ENCODE peak calls at places on chromosomes 5 and 9, in four cellular contexts. F is HepG2, Y is GM12878, L is A549. P is an unnamed sample.

GRCh38 chr5:170307575-170308465 is 10.2 kb upstream of the LCP2 start:
- DNase-seq in F (no peak), Y (no peak), L (peak), P (no peak)

GRCh38 chr9:71127301-71127700 is 5.9 kb upstream of the TRPM3 start:
- DNase-seq in F (no peak), Y (no peak), L (no peak), P (no peak)

GRCh38 chr5:43802119-43802518 is 199.1 kb downstream of the NNT start:
- DNase-seq in F (no peak), Y (no peak), L (no peak), P (no peak)

GRCh38 chr5:136811551-136811950 is 446.2 kb upstream of the TRPC7 start:
- DNase-seq in F (no peak), Y (no peak), L (peak), P (no peak)

GRCh38 chr9:125525846-125526619 is 181.0 kb downstream of the MAPKAP1 start:
- DNase-seq in F (no peak), Y (no peak), L (no peak), P (no peak)

GRCh38 chr5:126339215-126339805 is 83.9 kb upstream of the GRAMD2B start:
- DNase-seq in F (peak), Y (no peak), L (peak), P (peak)

GRCh38 chr9:135216666-135217431 is 129.4 kb downstream of the OLFM1 start:
- DNase-seq in F (no peak), Y (no peak), L (no peak), P (peak)

GRCh38 chr9:90162819-90163218 is 479.8 kb downstream of the DIRAS2 start:
- DNase-seq in F (no peak), Y (no peak), L (no peak), P (no peak)

GRCh38 chr5:145718956-145719355 is 116.2 kb downstream of the PRELID2 start:
- DNase-seq in F (peak), Y (no peak), L (peak), P (no peak)

GRCh38 chr5:122300374-122300773 is 11.7 kb upstream of the SNCAIP start:
- DNase-seq in F (no peak), Y (no peak), L (no peak), P (no peak)

GRCh38 chr5:132777209-132778069 is at the start of gene SEPTIN8:
- DNase-seq in F (no peak), Y (no peak), L (peak), P (peak)

GRCh38 chr5:139141410-139141809 is 56.8 kb downstream of the SIL1 start:
- DNase-seq in F (no peak), Y (no peak), L (no peak), P (no peak)

GRCh38 chr5:173670130-173670591 is 53.7 kb upstream of the BOD1 start:
- DNase-seq in F (no peak), Y (no peak), L (no peak), P (no peak)

GRCh38 chr9:113678119-113678861 is 197.8 kb upstream of the ZNF618 start:
- DNase-seq in F (no peak), Y (no peak), L (no peak), P (no peak)

GRCh38 chr9:6484210-6484609 is 71.2 kb downstream of the UHRF2 start:
- DNase-seq in F (no peak), Y (no peak), L (no peak), P (no peak)

DNA sequence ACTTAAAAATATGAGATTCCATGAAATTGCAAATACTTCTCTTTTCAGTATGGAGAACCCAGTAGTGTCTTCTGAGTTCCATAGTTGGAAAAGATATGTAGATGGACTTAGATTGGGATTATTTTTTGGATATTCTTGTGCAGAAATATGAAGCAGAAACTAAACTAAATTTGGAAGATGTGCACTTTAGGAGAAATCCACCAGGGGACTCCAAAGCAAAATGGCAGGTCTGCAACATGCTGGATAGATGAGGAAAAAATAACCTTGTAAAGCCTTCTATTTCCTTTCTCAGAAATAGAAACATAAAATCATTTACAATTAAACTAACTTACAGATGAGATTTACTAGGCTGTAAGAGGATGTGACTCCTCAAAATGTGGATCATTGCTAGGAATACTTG is 49.2 kb upstream of the MINAR2 start:
- DNase-seq in F (no peak), Y (no peak), L (no peak), P (no peak)
- TF ChIP-seq CTCF in F (no peak), Y (no peak), L (no peak), P (peak)

GRCh38 chr5:158265931-158266710 is 407.2 kb upstream of the CLINT1 start:
- DNase-seq in F (no peak), Y (no peak), L (no peak), P (no peak)
- TF ChIP-seq PBX3 in F (no peak), Y (no peak), L (no peak), P (no peak)

GRCh38 chr5:148729182-148729581 is 74.9 kb upstream of the HTR4 start:
- DNase-seq in F (no peak), Y (no peak), L (peak), P (peak)
- TF ChIP-seq CTCF in F (no peak), Y (no peak), L (no peak), P (peak)

GRCh38 chr9:121858788-121859187 is 207.4 kb downstream of the DAB2IP start:
- DNase-seq in F (no peak), Y (no peak), L (no peak), P (no peak)

GRCh38 chr9:121860744-121861143 is 209.3 kb downstream of the DAB2IP start:
- DNase-seq in F (no peak), Y (no peak), L (no peak), P (no peak)

GRCh38 chr9:121860213-121860612 is 208.8 kb downstream of the DAB2IP start:
- DNase-seq in F (no peak), Y (no peak), L (no peak), P (no peak)

GRCh38 chr9:121857941-121858340 is 206.5 kb downstream of the DAB2IP start:
- DNase-seq in F (no peak), Y (no peak), L (no peak), P (no peak)

DNA sequence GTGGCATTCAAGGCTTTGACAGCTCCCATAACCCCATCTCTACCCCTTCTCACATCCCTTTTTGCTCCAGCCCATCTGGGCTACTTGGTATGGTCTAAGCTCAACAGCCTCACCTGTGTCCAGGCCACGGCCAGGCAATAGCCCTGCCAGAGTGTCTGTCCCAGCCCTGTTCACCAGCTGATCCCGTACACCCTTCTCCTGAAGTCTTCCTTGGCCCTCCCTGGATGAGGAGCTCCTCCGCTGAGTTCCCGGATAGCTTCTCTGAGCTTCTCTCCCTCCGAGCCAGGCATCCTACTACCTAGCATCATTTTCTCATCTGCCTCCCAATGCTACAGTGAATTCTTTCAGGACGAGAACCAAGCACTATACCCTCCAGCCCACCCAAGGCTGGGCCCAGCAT is 208.2 kb downstream of the DAB2IP start:
- DNase-seq in F (no peak), Y (no peak), L (no peak), P (no peak)
- TF ChIP-seq PBX3 in F (no peak), Y (no peak), L (no peak), P (no peak)

DNA sequence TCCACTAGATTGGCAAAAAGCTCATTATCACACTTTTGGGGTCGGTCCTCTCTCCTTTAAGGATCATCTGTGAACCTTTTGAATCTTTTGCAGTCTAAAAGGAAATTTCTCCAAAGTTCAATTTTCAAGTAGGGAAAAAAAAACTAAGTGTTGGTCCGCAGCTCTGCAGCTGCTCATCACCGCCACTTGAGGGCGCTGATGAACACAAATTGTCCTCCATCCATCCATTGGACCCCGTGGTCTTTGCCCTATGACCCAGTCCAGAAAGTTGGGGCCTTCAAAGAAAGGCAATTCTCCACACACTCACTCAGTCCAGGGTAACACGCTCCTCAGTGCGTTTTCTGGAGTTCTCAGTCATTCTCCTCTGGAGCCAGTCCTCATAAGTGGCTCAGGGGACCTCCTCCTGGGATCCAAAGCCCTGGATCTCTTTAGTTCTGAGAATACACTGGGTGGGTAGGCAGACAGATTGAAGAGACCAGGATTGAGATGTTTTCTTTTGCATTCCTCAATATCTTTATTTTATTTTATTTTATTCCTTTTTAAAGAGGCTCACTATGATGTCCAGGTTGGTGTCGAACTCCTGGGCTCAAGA is 63.6 kb upstream of the SLC28A3 start:
- DNase-seq in F (peak), Y (no peak), L (peak), P (peak)
- TF ChIP-seq CTCF in F (peak), Y (peak), L (peak), P (peak)

GRCh38 chr9:133028221-133028620 is 2.6 kb upstream of the GTF3C5 start:
- DNase-seq in F (no peak), Y (no peak), L (no peak), P (no peak)

GRCh38 chr9:133027134-133027533 is 3.7 kb upstream of the GTF3C5 start:
- DNase-seq in F (no peak), Y (no peak), L (no peak), P (no peak)

GRCh38 chr9:133023117-133023890 is 7.5 kb upstream of the GTF3C5 start:
- DNase-seq in F (no peak), Y (peak), L (peak), P (no peak)
- TF ChIP-seq PBX3 in F (no peak), Y (no peak), L (no peak), P (no peak)

DNA sequence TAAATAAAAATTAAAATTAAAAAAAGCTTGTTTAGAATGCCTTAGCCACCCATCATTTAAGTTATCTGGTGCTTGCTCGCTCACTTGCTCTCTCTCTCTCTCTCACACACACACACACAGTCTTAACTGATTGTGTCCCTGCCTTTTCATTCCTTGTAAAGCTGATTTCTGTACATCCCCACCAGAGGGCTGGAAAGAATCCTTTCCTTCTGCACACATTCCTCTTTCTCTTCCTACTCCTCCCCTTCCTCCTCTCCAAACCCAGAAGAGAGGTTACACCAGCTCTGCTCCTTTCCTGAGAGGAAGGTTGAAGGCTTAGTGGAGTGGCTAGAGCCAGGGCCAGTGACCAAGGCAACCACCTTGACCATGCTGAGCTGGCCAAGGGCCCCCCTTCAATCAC is 25.7 kb downstream of the STK10 start:
- DNase-seq in F (peak), Y (no peak), L (peak), P (no peak)
- TF ChIP-seq CTCF in F (peak), Y (no peak), L (no peak), P (peak)

DNA sequence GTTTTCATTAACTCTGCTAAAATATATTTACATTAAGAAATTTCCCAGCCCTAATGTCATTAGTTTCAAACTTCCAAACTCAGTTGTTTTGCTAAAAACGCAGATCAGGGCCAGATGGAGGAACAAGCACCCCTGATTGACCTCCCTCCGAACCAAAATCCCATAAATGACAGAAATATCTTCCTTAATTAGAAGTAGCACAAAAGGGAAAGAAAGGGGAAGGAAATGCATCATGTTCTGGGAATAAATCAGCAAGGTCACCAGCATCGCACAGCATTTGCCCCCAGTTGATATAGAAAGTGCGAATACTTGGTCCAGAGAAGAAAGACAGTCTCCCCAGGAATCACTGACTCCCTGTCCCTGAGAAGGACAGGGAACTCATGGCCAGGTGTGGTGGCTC is 61.3 kb upstream of the RUFY1 start:
- DNase-seq in F (no peak), Y (no peak), L (no peak), P (no peak)
- TF ChIP-seq PBX3 in F (no peak), Y (no peak), L (no peak), P (no peak)

P was measured in SK-N-SH.